ENCODE peak calls at places on chromosomes 11 and 22, in nine cellular contexts. X, T, Z, I, V, M, P, O and A are unnamed samples.

GRCh38 chr11:133669371-133670046 is 137.2 kb upstream of the OPCML start:
- DNase-seq in X (no peak), T (no peak), Z (no peak), I (no peak), V (peak), M (no peak), P (no peak), O (no peak), A (no peak)

GRCh38 chr11:102118937-102119336 is 8.7 kb downstream of the YAP1 start:
- DNase-seq in X (no peak), T (no peak), Z (no peak), I (no peak), V (no peak), M (no peak), P (peak), O (no peak), A (no peak)

GRCh38 chr22:21020802-21021429 is 6.0 kb downstream of the P2RX6 start:
- DNase-seq in X (no peak), T (no peak), Z (no peak), I (no peak), V (no peak), M (no peak), P (no peak), O (peak), A (no peak)

GRCh38 chr11:57566564-57567209 is 785 bp downstream of the UBE2L6 start:
- DNase-seq in X (no peak), T (no peak), Z (no peak), I (no peak), V (no peak), M (no peak), P (no peak), O (no peak), A (no peak)

GRCh38 chr11:62444271-62444833 is 25.5 kb downstream of the SCGB1A1 start:
- DNase-seq in X (no peak), T (peak), Z (peak), I (no peak), V (no peak), M (peak), P (peak), O (no peak), A (peak)

GRCh38 chr11:14336507-14337503 is 22.2 kb downstream of the RRAS2 start:
- DNase-seq in X (no peak), T (no peak), Z (no peak), I (peak), V (no peak), M (no peak), P (no peak), O (peak), A (no peak)

GRCh38 chr11:76236092-76237026 is 30.1 kb upstream of the WNT11 start:
- DNase-seq in X (no peak), T (peak), Z (no peak), I (peak), V (no peak), M (peak), P (no peak), O (peak), A (peak)

GRCh38 chr11:114066046-114066648 is 6.6 kb downstream of the ZBTB16 start:
- DNase-seq in X (no peak), T (no peak), Z (no peak), I (no peak), V (no peak), M (no peak), P (no peak), O (no peak), A (no peak)

GRCh38 chr11:43521471-43521870 is 159.1 kb upstream of the HSD17B12 start:
- DNase-seq in X (no peak), T (no peak), Z (no peak), I (no peak), V (no peak), M (no peak), P (no peak), O (no peak), A (no peak)

GRCh38 chr22:22917377-22917776 is 29.8 kb downstream of the IGLL5 start:
- DNase-seq in X (no peak), T (no peak), Z (no peak), I (no peak), V (no peak), M (no peak), P (no peak), O (no peak), A (no peak)

GRCh38 chr11:72237112-72237931 is 6.7 kb downstream of the PHOX2A start:
- DNase-seq in X (no peak), T (no peak), Z (no peak), I (no peak), V (no peak), M (no peak), P (no peak), O (no peak), A (peak)

GRCh38 chr11:97683733-97684132 is 1293.9 kb downstream of the JRKL start:
- DNase-seq in X (no peak), T (no peak), Z (no peak), I (no peak), V (no peak), M (no peak), P (no peak), O (no peak), A (no peak)

GRCh38 chr11:16784097-16784496 is 45.6 kb downstream of the C11orf58 start:
- DNase-seq in X (no peak), T (no peak), Z (no peak), I (no peak), V (no peak), M (no peak), P (no peak), O (no peak), A (no peak)

GRCh38 chr22:41787331-41787730 is 13.1 kb upstream of the CCDC134 start:
- DNase-seq in X (no peak), T (no peak), Z (no peak), I (no peak), V (no peak), M (no peak), P (no peak), O (no peak), A (no peak)

GRCh38 chr11:115238802-115239201 is 265.4 kb downstream of the CADM1 start:
- DNase-seq in X (no peak), T (no peak), Z (no peak), I (no peak), V (no peak), M (no peak), P (peak), O (no peak), A (no peak)

GRCh38 chr22:49930596-49931412 is 12.4 kb downstream of the CRELD2 start:
- DNase-seq in X (no peak), T (peak), Z (peak), I (no peak), V (no peak), M (peak), P (peak), O (no peak), A (peak)

GRCh38 chr11:21018248-21018647 is 348.9 kb downstream of the NELL1 start:
- DNase-seq in X (no peak), T (no peak), Z (no peak), I (no peak), V (no peak), M (no peak), P (no peak), O (no peak), A (no peak)

GRCh38 chr11:44269369-44270351 is 40.3 kb downstream of the ALX4 start:
- DNase-seq in X (no peak), T (no peak), Z (peak), I (no peak), V (no peak), M (no peak), P (no peak), O (no peak), A (peak)

GRCh38 chr11:1758611-1759150 is 5.0 kb downstream of the CTSD start:
- DNase-seq in X (no peak), T (no peak), Z (no peak), I (no peak), V (no peak), M (no peak), P (no peak), O (no peak), A (no peak)

GRCh38 chr11:70399681-70400112 is 1.4 kb downstream of the CTTN start:
- DNase-seq in X (no peak), T (peak), Z (peak), I (peak), V (peak), M (peak), P (peak), O (peak), A (peak)

GRCh38 chr11:11117730-11118129 is 235.3 kb downstream of the CSNK2A3 start:
- DNase-seq in X (no peak), T (no peak), Z (no peak), I (no peak), V (no peak), M (no peak), P (no peak), O (no peak), A (no peak)

GRCh38 chr11:119972281-119972680 is 165.6 kb downstream of the TRIM29 start:
- DNase-seq in X (no peak), T (no peak), Z (no peak), I (no peak), V (no peak), M (no peak), P (no peak), O (no peak), A (no peak)

GRCh38 chr22:21989049-21989448 is 6.5 kb upstream of the TOP3B start:
- DNase-seq in X (no peak), T (no peak), Z (no peak), I (no peak), V (no peak), M (no peak), P (no peak), O (no peak), A (no peak)

GRCh38 chr22:37559901-37560681 is at the start of gene CDC42EP1:
- DNase-seq in X (no peak), T (peak), Z (peak), I (peak), V (no peak), M (peak), P (peak), O (no peak), A (peak)

GRCh38 chr22:37562049-37562784 is 1.9 kb downstream of the CDC42EP1 start:
- DNase-seq in X (no peak), T (no peak), Z (no peak), I (no peak), V (no peak), M (no peak), P (no peak), O (no peak), A (no peak)

GRCh38 chr22:37560682-37561208 is 465 bp downstream of the CDC42EP1 start:
- DNase-seq in X (no peak), T (no peak), Z (peak), I (no peak), V (no peak), M (peak), P (peak), O (no peak), A (no peak)

GRCh38 chr22:37559521-37559900 is 769 bp upstream of the CDC42EP1 start:
- DNase-seq in X (no peak), T (no peak), Z (peak), I (no peak), V (no peak), M (no peak), P (no peak), O (no peak), A (no peak)

DNA sequence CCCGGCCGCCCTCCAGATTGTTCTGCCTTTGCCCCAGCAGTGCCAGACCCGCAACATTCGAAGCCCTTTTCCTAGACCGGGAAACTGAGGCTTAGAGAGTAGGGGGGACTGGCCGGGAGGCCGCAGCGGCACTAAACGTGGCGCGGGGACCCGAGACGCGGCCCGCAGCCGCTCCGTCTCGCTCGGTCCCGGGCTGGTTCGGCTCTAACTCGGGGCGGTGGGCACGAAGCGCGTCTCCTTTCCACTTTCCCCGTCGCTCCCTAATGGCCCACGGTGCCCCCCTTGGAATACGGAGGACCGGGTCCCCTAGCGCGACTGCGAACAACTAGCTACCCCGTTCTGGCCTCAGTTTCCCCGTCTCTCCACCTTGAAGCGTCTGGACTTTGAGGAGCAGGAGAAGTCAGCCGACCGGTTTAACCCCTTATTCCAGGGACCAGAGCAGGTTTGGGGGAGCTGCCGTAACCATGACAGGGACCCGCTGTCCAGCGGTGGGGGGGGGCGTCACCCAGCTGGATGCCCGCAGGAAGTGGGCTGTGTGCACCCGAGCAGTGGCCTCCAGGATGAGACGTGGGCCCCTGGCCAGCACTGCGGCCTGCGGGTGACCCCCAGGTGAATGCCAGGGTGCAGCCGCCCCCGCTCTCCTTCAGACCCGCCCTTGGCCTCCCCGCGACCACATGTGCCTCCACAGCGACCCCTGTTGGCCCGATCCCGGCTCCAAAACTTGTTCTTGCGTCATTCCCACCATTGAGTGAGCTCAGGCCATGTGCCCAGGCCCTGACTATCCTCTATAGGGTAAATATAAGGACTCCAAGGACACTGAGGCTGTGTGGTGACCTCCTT is 1.1 kb downstream of the CDC42EP1 start:
- DNase-seq in X (peak), T (peak), Z (peak), I (peak), V (peak), M (peak), P (peak), O (peak), A (peak)
- TF ChIP-seq POLR2A in X (no peak), T (no peak), Z (peak), I (no peak), V (no peak), M (no peak), P (no peak), O (no peak), A (no peak)

GRCh38 chr11:9663699-9664275 is at the start of gene SWAP70:
- DNase-seq in X (peak), T (peak), Z (peak), I (peak), V (peak), M (peak), P (peak), O (peak), A (peak)

GRCh38 chr11:9660886-9661285 is 3.0 kb upstream of the SWAP70 start:
- DNase-seq in X (no peak), T (no peak), Z (no peak), I (no peak), V (no peak), M (no peak), P (no peak), O (peak), A (no peak)

GRCh38 chr11:9665749-9666148 is 1.9 kb downstream of the SWAP70 start:
- DNase-seq in X (no peak), T (no peak), Z (no peak), I (no peak), V (no peak), M (no peak), P (no peak), O (no peak), A (no peak)

GRCh38 chr11:9664276-9665171 is 647 bp downstream of the SWAP70 start:
- DNase-seq in X (no peak), T (peak), Z (peak), I (peak), V (no peak), M (peak), P (peak), O (peak), A (peak)

GRCh38 chr11:9662273-9662672 is 1.6 kb upstream of the SWAP70 start:
- DNase-seq in X (no peak), T (no peak), Z (no peak), I (no peak), V (no peak), M (peak), P (no peak), O (no peak), A (no peak)
- TF ChIP-seq POLR2A in X (no peak), T (no peak), Z (no peak), I (no peak), V (no peak), M (no peak), P (no peak), O (no peak), A (no peak)

DNA sequence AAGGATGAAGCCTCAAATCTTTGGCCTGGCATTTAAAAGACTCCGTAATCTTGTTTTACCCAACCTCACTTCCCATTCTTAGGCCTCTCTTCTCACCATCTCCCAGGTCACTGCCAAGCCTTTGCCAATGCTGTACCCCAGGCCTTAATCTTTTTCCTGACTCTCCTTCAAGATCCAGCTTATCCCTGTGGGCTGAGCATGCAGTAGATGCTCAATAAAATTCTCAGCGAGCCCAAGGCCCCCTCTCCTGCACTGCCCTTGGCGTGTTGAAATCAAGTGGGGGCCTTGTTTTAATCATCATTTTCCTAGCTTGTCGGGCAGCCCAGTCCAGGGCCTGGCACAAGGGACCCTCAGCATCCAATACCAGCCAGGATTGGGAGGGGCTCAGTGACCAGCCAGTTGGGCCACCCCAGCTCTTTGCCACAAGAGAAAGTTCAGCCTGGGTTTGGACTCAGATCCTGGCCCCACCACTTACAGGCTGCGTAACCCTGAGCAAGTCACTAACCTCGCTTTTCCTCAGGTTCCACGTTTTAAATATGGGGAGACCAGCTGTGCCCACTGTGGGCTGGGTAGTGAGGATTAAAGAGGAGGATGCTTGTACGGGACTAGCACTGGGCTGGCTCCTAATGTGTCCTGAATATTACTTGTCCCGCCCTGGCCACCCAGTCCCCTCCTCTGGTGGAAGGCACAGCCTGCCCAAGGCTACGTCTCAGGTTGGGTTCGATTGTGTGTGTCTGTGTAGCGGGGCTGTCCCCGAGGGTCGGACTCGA is 944 bp upstream of the YWHAH start:
- DNase-seq in X (no peak), T (no peak), Z (no peak), I (no peak), V (no peak), M (peak), P (peak), O (no peak), A (no peak)
- TF ChIP-seq POLR2A in X (no peak), T (no peak), Z (no peak), I (peak), V (no peak), M (no peak), P (no peak), O (no peak), A (no peak)

GRCh38 chr11:68120212-68121066 is 749 bp downstream of the CHKA start:
- DNase-seq in X (no peak), T (no peak), Z (peak), I (peak), V (no peak), M (peak), P (peak), O (no peak), A (peak)

GRCh38 chr11:68117896-68118470 is 3.2 kb downstream of the CHKA start:
- DNase-seq in X (no peak), T (no peak), Z (no peak), I (no peak), V (no peak), M (no peak), P (no peak), O (no peak), A (no peak)

GRCh38 chr11:68121067-68121899 is at the start of gene CHKA:
- DNase-seq in X (peak), T (peak), Z (peak), I (peak), V (peak), M (peak), P (peak), O (peak), A (peak)

GRCh38 chr11:68116892-68117435 is 4.2 kb downstream of the CHKA start:
- DNase-seq in X (no peak), T (no peak), Z (no peak), I (no peak), V (no peak), M (no peak), P (no peak), O (no peak), A (no peak)

GRCh38 chr11:68118753-68119448 is 2.3 kb downstream of the CHKA start:
- DNase-seq in X (no peak), T (peak), Z (no peak), I (no peak), V (no peak), M (no peak), P (peak), O (no peak), A (no peak)
- TF ChIP-seq POLR2A in X (no peak), T (no peak), Z (no peak), I (no peak), V (no peak), M (no peak), P (no peak), O (no peak), A (no peak)

GRCh38 chr11:85951049-85951405 is 95.8 kb downstream of the CCDC83 start:
- DNase-seq in X (no peak), T (no peak), Z (no peak), I (no peak), V (no peak), M (no peak), P (no peak), O (no peak), A (no peak)
- TF ChIP-seq POLR2A in X (no peak), T (no peak), Z (no peak), I (no peak), V (no peak), M (no peak), P (no peak), O (no peak), A (no peak)

DNA sequence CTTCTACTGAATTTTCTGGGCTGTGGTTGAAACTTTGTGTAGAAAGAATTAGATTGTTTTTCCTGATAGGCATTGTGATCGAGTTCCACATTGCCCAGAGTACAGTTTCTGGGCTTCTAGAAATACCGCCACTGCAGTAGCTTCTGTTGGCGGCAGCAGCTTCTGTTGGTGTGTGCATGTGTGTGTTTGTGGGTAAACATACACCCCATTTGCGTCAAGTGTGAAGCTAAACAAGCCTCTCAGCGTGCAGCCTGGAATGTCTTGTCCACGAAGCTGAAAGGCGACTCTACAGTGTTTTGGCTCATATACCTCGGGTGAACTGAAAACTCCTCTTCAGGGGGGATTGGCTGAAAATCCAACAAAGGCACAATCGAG is 112.0 kb upstream of the E2F8 start:
- DNase-seq in X (no peak), T (no peak), Z (no peak), I (no peak), V (no peak), M (no peak), P (no peak), O (no peak), A (no peak)
- TF ChIP-seq POLR2A in X (no peak), T (no peak), Z (no peak), I (no peak), V (no peak), M (no peak), P (no peak), O (no peak), A (no peak)